ENCODE peak calls at places on chromosome 19, in six cellular contexts. One of them, this sample, is unnamed.

GRCh38 chr19:6222884-6223283 is 56.9 kb downstream of the MLLT1 start:
- DNase-seq in left lung: no peak
- DNase-seq in psoas muscle: peak; percentile 83
- DNase-seq in ovary: no peak
- DNase-seq in endothelial cell of umbilical vein: no peak
- DNase-seq in adrenal gland: peak; percentile 84
- DNase-seq in this sample: no peak

GRCh38 chr19:35545001-35545854 is at the start of gene TMEM147:
- DNase-seq in endothelial cell of umbilical vein: peak; percentile 82
- DNase-seq in ovary: peak; percentile 94
- DNase-seq in adrenal gland: peak; percentile 95
- DNase-seq in psoas muscle: peak; percentile 97
- DNase-seq in left lung: peak; percentile 93
- DNase-seq in this sample: peak; percentile 79

GRCh38 chr19:4345656-4346383 is 2.5 kb downstream of the MPND start:
- DNase-seq in left lung: no peak
- DNase-seq in endothelial cell of umbilical vein: no peak
- DNase-seq in psoas muscle: no peak
- DNase-seq in ovary: no peak
- DNase-seq in adrenal gland: peak; percentile 91
- DNase-seq in this sample: no peak

GRCh38 chr19:19315444-19315843 is 4.9 kb downstream of the SUGP1 start:
- DNase-seq in adrenal gland: no peak
- DNase-seq in left lung: no peak
- DNase-seq in psoas muscle: no peak
- DNase-seq in endothelial cell of umbilical vein: no peak
- DNase-seq in ovary: no peak
- DNase-seq in this sample: no peak

GRCh38 chr19:46849610-46850009 is 1.0 kb downstream of the AP2S1 start:
- DNase-seq in adrenal gland: peak; percentile 58
- DNase-seq in endothelial cell of umbilical vein: peak; percentile 45
- DNase-seq in left lung: peak; percentile 24
- DNase-seq in psoas muscle: no peak
- DNase-seq in ovary: peak; percentile 16
- DNase-seq in this sample: no peak

GRCh38 chr19:33678796-33679195 is 57.0 kb downstream of the CHST8 start:
- DNase-seq in psoas muscle: no peak
- DNase-seq in adrenal gland: peak; percentile 64
- DNase-seq in ovary: no peak
- DNase-seq in left lung: no peak
- DNase-seq in endothelial cell of umbilical vein: no peak
- DNase-seq in this sample: no peak

GRCh38 chr19:2716275-2716650 is 4.9 kb downstream of the DIRAS1 start:
- DNase-seq in ovary: no peak
- DNase-seq in endothelial cell of umbilical vein: no peak
- DNase-seq in adrenal gland: no peak
- DNase-seq in psoas muscle: no peak
- DNase-seq in left lung: no peak
- DNase-seq in this sample: no peak

GRCh38 chr19:6868341-6868740 is 19.0 kb upstream of the ADGRE1 start:
- DNase-seq in endothelial cell of umbilical vein: no peak
- DNase-seq in ovary: no peak
- DNase-seq in adrenal gland: no peak
- DNase-seq in left lung: peak; percentile 40
- DNase-seq in psoas muscle: no peak
- DNase-seq in this sample: no peak

GRCh38 chr19:45160870-45161714 is at the start of gene NKPD1:
- DNase-seq in psoas muscle: no peak
- DNase-seq in left lung: peak; percentile 52
- DNase-seq in adrenal gland: no peak
- DNase-seq in endothelial cell of umbilical vein: no peak
- DNase-seq in ovary: no peak
- DNase-seq in this sample: no peak

GRCh38 chr19:4976412-4977298 is 7.7 kb downstream of the KDM4B start:
- DNase-seq in left lung: peak; percentile 85
- DNase-seq in adrenal gland: peak; percentile 95
- DNase-seq in psoas muscle: peak; percentile 93
- DNase-seq in ovary: peak; percentile 93
- DNase-seq in endothelial cell of umbilical vein: peak; percentile 58
- DNase-seq in this sample: no peak

GRCh38 chr19:4057913-4058695 is 8.6 kb downstream of the ZBTB7A start:
- DNase-seq in psoas muscle: peak; percentile 97
- DNase-seq in left lung: peak; percentile 90
- DNase-seq in adrenal gland: peak; percentile 96
- DNase-seq in endothelial cell of umbilical vein: peak; percentile 64
- DNase-seq in ovary: peak; percentile 93
- DNase-seq in this sample: no peak

GRCh38 chr19:33459220-33459619 is 62.4 kb downstream of the PEPD start:
- DNase-seq in ovary: no peak
- DNase-seq in psoas muscle: no peak
- DNase-seq in endothelial cell of umbilical vein: no peak
- DNase-seq in left lung: no peak
- DNase-seq in adrenal gland: peak; percentile 46
- DNase-seq in this sample: no peak

GRCh38 chr19:18932216-18932841 is 8.7 kb downstream of the HOMER3 start:
- DNase-seq in adrenal gland: peak; percentile 89
- DNase-seq in left lung: peak; percentile 84
- DNase-seq in ovary: peak; percentile 86
- DNase-seq in psoas muscle: peak; percentile 91
- DNase-seq in endothelial cell of umbilical vein: peak; percentile 58
- DNase-seq in this sample: peak; percentile 77

GRCh38 chr19:7862413-7862951 is 11.7 kb downstream of the PRR36 start:
- DNase-seq in ovary: peak; percentile 62
- DNase-seq in endothelial cell of umbilical vein: peak; percentile 49
- DNase-seq in adrenal gland: peak; percentile 85
- DNase-seq in left lung: peak; percentile 78
- DNase-seq in psoas muscle: peak; percentile 72
- DNase-seq in this sample: peak; percentile 43

GRCh38 chr19:55580628-55581144 is at the start of gene ZNF579:
- DNase-seq in psoas muscle: peak; percentile 95
- DNase-seq in left lung: peak; percentile 85
- DNase-seq in adrenal gland: peak; percentile 92
- DNase-seq in endothelial cell of umbilical vein: peak; percentile 81
- DNase-seq in ovary: peak; percentile 90
- DNase-seq in this sample: peak; percentile 70

GRCh38 chr19:38467541-38468525 is 34.3 kb downstream of the RYR1 start:
- DNase-seq in psoas muscle: no peak
- DNase-seq in ovary: no peak
- DNase-seq in endothelial cell of umbilical vein: no peak
- DNase-seq in adrenal gland: no peak
- DNase-seq in left lung: no peak
- DNase-seq in this sample: no peak

GRCh38 chr19:19155495-19156219 is 14.4 kb downstream of the MEF2B start:
- DNase-seq in left lung: no peak
- DNase-seq in endothelial cell of umbilical vein: no peak
- DNase-seq in ovary: no peak
- DNase-seq in psoas muscle: no peak
- DNase-seq in adrenal gland: no peak
- DNase-seq in this sample: no peak

GRCh38 chr19:9871626-9872338 is 36.7 kb downstream of the PIN1 start:
- DNase-seq in adrenal gland: no peak
- DNase-seq in psoas muscle: no peak
- DNase-seq in left lung: no peak
- DNase-seq in ovary: no peak
- DNase-seq in endothelial cell of umbilical vein: no peak
- DNase-seq in this sample: no peak

GRCh38 chr19:8988204-8988603 is 22.0 kb downstream of the MUC16 start:
- DNase-seq in psoas muscle: no peak
- DNase-seq in adrenal gland: no peak
- DNase-seq in left lung: no peak
- DNase-seq in ovary: no peak
- DNase-seq in endothelial cell of umbilical vein: no peak
- DNase-seq in this sample: no peak

GRCh38 chr19:2491130-2491801 is 15.3 kb downstream of the GADD45B start:
- DNase-seq in left lung: peak; percentile 85
- DNase-seq in ovary: no peak
- DNase-seq in psoas muscle: peak; percentile 82
- DNase-seq in endothelial cell of umbilical vein: peak; percentile 41
- DNase-seq in adrenal gland: no peak
- DNase-seq in this sample: no peak

GRCh38 chr19:7115721-7116120 is 46.2 kb downstream of the ZNF557 start:
- DNase-seq in endothelial cell of umbilical vein: no peak
- DNase-seq in psoas muscle: no peak
- DNase-seq in ovary: no peak
- DNase-seq in left lung: no peak
- DNase-seq in adrenal gland: no peak
- DNase-seq in this sample: no peak

DNA sequence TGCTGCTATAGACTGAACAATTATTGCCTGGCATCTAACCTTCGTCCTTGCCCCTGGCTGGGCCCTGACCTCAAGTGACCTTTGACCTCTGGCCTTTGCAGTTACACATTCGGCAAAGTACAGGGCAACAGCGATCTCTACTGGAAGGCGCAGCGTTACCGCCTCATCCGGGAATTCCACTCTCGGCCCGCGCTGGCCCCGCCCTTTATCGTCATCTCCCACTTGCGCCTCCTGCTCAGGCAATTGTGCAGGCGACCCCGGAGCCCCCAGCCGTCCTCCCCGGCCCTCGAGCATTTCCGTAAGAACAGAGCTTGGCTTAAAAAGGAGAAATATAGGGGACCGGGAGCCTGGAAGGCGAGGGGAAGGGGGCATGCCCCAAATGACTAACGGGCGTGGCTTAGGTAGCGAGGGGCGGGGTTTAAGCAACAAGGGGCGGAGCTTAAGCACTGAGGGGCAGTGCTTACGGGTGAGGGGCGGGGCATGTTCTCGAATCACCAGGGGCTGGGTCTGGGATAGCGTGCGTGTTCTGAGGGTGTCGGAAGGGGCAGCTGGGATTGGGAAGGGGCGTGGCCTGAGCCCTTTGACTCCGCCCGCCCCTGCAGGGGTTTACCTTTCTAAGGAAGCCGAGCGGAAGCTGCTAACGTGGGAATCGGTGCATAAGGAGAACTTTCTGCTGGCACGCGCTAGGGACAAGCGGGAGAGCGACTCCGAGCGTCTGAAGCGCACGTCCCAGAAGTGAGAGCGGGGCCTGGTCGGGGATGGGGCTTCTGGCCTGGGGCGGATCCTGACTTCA is 52.7 kb downstream of the TRPM4 start:
- DNase-seq in ovary: peak; percentile 65
- DNase-seq in adrenal gland: peak; percentile 73
- DNase-seq in endothelial cell of umbilical vein: peak; percentile 9
- DNase-seq in left lung: no peak
- DNase-seq in psoas muscle: peak; percentile 70
- DNase-seq in this sample: no peak
- H3K4me1 ChIP-seq in ovary: peaks cover 6% of the 10 kb centered on the region
- H3K4me1 ChIP-seq in adrenal gland: peaks cover 8% of the 10 kb centered on the region
- H3K4me1 ChIP-seq in endothelial cell of umbilical vein: no peaks in the 10 kb centered on the region
- H3K4me1 ChIP-seq in left lung: peaks cover 5% of the 10 kb centered on the region
- H3K4me1 ChIP-seq in psoas muscle: no peaks in the 10 kb centered on the region
- H3K4me1 ChIP-seq in this sample: no peaks in the 10 kb centered on the region

GRCh38 chr19:16369664-16370576 is 45.3 kb downstream of the KLF2 start:
- DNase-seq in ovary: peak; percentile 17
- DNase-seq in psoas muscle: peak; percentile 40
- DNase-seq in adrenal gland: no peak
- DNase-seq in endothelial cell of umbilical vein: no peak
- DNase-seq in left lung: no peak
- DNase-seq in this sample: no peak

GRCh38 chr19:16366433-16367268 is 42.0 kb downstream of the KLF2 start:
- DNase-seq in endothelial cell of umbilical vein: no peak
- DNase-seq in psoas muscle: peak; percentile 65
- DNase-seq in adrenal gland: no peak
- DNase-seq in ovary: no peak
- DNase-seq in left lung: no peak
- DNase-seq in this sample: peak; percentile 49

GRCh38 chr19:16367269-16367683 is 42.6 kb downstream of the KLF2 start:
- DNase-seq in endothelial cell of umbilical vein: no peak
- DNase-seq in adrenal gland: no peak
- DNase-seq in psoas muscle: peak; percentile 54
- DNase-seq in ovary: no peak
- DNase-seq in left lung: no peak
- DNase-seq in this sample: peak; percentile 82

GRCh38 chr19:16369306-16369663 is 44.7 kb downstream of the KLF2 start:
- DNase-seq in endothelial cell of umbilical vein: no peak
- DNase-seq in left lung: no peak
- DNase-seq in psoas muscle: no peak
- DNase-seq in adrenal gland: no peak
- DNase-seq in ovary: no peak
- DNase-seq in this sample: no peak

GRCh38 chr19:16368385-16369305 is 44.0 kb downstream of the KLF2 start:
- DNase-seq in psoas muscle: peak; percentile 46
- DNase-seq in adrenal gland: no peak
- DNase-seq in left lung: no peak
- DNase-seq in ovary: no peak
- DNase-seq in endothelial cell of umbilical vein: no peak
- DNase-seq in this sample: peak; percentile 86
- H3K4me3 ChIP-seq in psoas muscle: no peak overlapping the region
- H3K4me3 ChIP-seq in adrenal gland: no peak overlapping the region
- H3K4me3 ChIP-seq in left lung: no peak overlapping the region
- H3K4me3 ChIP-seq in ovary: no peak overlapping the region
- H3K4me3 ChIP-seq in endothelial cell of umbilical vein: no peak overlapping the region
- H3K4me3 ChIP-seq in this sample: peak overlapping the region; percentile 30

GRCh38 chr19:31314849-31315620 is 34.2 kb downstream of the TSHZ3 start:
- DNase-seq in ovary: no peak
- DNase-seq in endothelial cell of umbilical vein: no peak
- DNase-seq in psoas muscle: no peak
- DNase-seq in left lung: peak; percentile 31
- DNase-seq in adrenal gland: peak; percentile 62
- DNase-seq in this sample: no peak
- TF ChIP-seq CTCF in ovary: no peak
- TF ChIP-seq CTCF in endothelial cell of umbilical vein: no peak
- TF ChIP-seq CTCF in psoas muscle: no peak
- TF ChIP-seq CTCF in left lung: no peak
- TF ChIP-seq CTCF in adrenal gland: no peak
- TF ChIP-seq CTCF in this sample: no peak

GRCh38 chr19:53868892-53869804 is 1.5 kb downstream of the MYADM start:
- DNase-seq in ovary: peak; percentile 92
- DNase-seq in psoas muscle: peak; percentile 93
- DNase-seq in adrenal gland: peak; percentile 92
- DNase-seq in endothelial cell of umbilical vein: peak; percentile 86
- DNase-seq in left lung: peak; percentile 91
- DNase-seq in this sample: peak; percentile 86
- H3K4me1 ChIP-seq in ovary: peaks cover 6% of the 10 kb centered on the region
- H3K4me1 ChIP-seq in psoas muscle: no peaks in the 10 kb centered on the region
- H3K4me1 ChIP-seq in adrenal gland: peaks cover 23% of the 10 kb centered on the region
- H3K4me1 ChIP-seq in endothelial cell of umbilical vein: peaks cover 15% of the 10 kb centered on the region
- H3K4me1 ChIP-seq in left lung: peaks cover 70% of the 10 kb centered on the region
- H3K4me1 ChIP-seq in this sample: peaks cover 44% of the 10 kb centered on the region